ENCODE peak calls at places on chromosomes 11 and 22, in four cellular contexts. N, U, G and C are unnamed samples.
A peak's percentile ranks its signal among the peaks of the same experiment; 100 is the strongest.

GRCh38 chr11:17479284-17480214 is 2.9 kb upstream of the ABCC8 start:
- DNase-seq in N (no peak), U (peak; percentile 25), G (no peak), C (no peak)

GRCh38 chr11:2525166-2525861 is 80.5 kb downstream of the KCNQ1 start:
- DNase-seq in N (no peak), U (no peak), G (no peak), C (peak; percentile 11)

GRCh38 chr11:57426439-57426753 is 525 bp downstream of the SLC43A3 start:
- DNase-seq in N (no peak), U (no peak), G (no peak), C (no peak)

GRCh38 chr11:44015624-44016007 is 32.2 kb upstream of the ACCSL start:
- DNase-seq in N (no peak), U (no peak), G (no peak), C (no peak)

GRCh38 chr11:125348704-125349635 is 147.1 kb downstream of the FEZ1 start:
- DNase-seq in N (peak; percentile 59), U (no peak), G (no peak), C (peak; percentile 55)

GRCh38 chr11:103228807-103229206 is 119.6 kb downstream of the DYNC2H1 start:
- DNase-seq in N (no peak), U (no peak), G (no peak), C (no peak)

GRCh38 chr22:24180316-24181087 is 785 bp upstream of the SUSD2 start:
- DNase-seq in N (no peak), U (no peak), G (no peak), C (no peak)

GRCh38 chr22:33337524-33337923 is 279.3 kb upstream of the SYN3 start:
- DNase-seq in N (no peak), U (no peak), G (no peak), C (no peak)

GRCh38 chr11:118975771-118976709 is 4.5 kb downstream of the FOXR1 start:
- DNase-seq in N (no peak), U (no peak), G (no peak), C (no peak)

GRCh38 chr11:16871368-16871767 is 132.9 kb downstream of the C11orf58 start:
- DNase-seq in N (no peak), U (no peak), G (no peak), C (no peak)

GRCh38 chr11:8917157-8917820 is 6.3 kb downstream of the AKIP1 start:
- DNase-seq in N (no peak), U (no peak), G (no peak), C (no peak)

GRCh38 chr11:75476716-75477613 is 44.0 kb upstream of the KLHL35 start:
- DNase-seq in N (no peak), U (no peak), G (no peak), C (no peak)

GRCh38 chr11:2521081-2521480 is 76.3 kb downstream of the KCNQ1 start:
- DNase-seq in N (no peak), U (no peak), G (no peak), C (no peak)

GRCh38 chr11:48125866-48126265 is 90.7 kb upstream of the OR4B1 start:
- DNase-seq in N (no peak), U (no peak), G (no peak), C (no peak)

GRCh38 chr11:64254326-64254725 is 3.0 kb downstream of the PLCB3 start:
- DNase-seq in N (no peak), U (no peak), G (no peak), C (no peak)

GRCh38 chr11:59243633-59244032 is 30.9 kb upstream of the MPEG1 start:
- DNase-seq in N (no peak), U (no peak), G (no peak), C (no peak)

GRCh38 chr22:37643225-37643847 is 3.9 kb downstream of the SH3BP1 start:
- DNase-seq in N (peak; percentile 87), U (no peak), G (no peak), C (peak; percentile 87)

GRCh38 chr11:62707277-62707771 is at the start of the genes BSCL2 and GNG3:
- DNase-seq in N (no peak), U (peak; percentile 96), G (no peak), C (no peak)

GRCh38 chr11:13962562-13963168 is at the start of gene SPON1:
- DNase-seq in N (peak; percentile 30), U (no peak), G (no peak), C (peak; percentile 18)

GRCh38 chr22:29475550-29475949 is 4.5 kb upstream of the NEFH start:
- DNase-seq in N (no peak), U (no peak), G (peak; percentile 20), C (no peak)

GRCh38 chr11:9823439-9823838 is 159.6 kb downstream of the SWAP70 start:
- DNase-seq in N (no peak), U (no peak), G (no peak), C (no peak)

GRCh38 chr11:121459413-121460041 is 6.8 kb upstream of the SORL1-AS1 start:
- DNase-seq in N (no peak), U (no peak), G (no peak), C (no peak)
- TF ChIP-seq TAF1 in N (no peak), U (no peak), G (no peak), C (no peak)

DNA sequence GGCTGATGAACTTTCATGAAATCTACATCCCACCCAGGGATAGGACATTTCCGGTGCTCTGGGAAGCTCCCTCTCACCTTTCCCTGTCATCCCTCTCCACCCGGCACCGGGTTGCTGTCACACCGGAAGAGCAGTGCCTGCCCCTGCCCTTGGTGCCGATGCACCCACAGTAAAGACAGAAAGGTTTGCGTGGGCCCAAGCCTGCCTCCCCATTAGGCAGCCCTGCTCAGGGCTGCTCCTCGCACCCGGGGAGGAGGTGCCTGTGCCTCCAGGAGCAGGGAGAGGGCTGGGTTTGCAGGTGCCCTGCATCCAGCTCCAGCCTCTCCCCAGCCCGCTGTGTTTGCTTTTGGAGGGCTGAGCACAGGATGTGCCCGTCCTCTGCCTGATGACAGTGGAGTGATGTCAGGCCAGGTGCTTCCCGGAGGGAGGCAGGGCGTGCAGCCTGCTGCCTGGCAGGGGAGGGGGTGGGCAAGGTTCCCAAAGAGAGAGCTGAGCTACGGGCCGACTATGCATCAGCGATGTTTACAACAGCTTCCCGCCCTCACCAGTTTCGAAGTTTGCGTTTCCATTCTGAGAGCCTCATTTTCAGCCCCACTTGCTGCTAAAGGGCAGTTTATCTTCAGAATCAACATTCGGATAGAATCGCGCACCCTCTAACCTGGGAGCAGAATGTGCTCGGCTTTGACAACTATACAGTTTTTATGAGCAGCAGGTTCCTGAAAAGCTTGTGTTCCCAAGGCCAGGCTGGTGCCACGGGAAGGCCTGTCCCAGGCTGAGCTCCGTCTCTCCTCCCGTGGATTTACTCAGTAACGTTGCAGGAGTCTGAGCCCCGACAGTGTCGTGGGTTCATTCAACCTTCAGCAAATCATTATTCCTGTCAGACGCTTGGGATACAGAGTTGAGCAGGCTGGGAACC is 83.2 kb upstream of the CLDN5 start:
- DNase-seq in N (no peak), U (no peak), G (no peak), C (no peak)
- TF ChIP-seq POLR2A in N (no peak), U (no peak), G (no peak), C (no peak)

DNA sequence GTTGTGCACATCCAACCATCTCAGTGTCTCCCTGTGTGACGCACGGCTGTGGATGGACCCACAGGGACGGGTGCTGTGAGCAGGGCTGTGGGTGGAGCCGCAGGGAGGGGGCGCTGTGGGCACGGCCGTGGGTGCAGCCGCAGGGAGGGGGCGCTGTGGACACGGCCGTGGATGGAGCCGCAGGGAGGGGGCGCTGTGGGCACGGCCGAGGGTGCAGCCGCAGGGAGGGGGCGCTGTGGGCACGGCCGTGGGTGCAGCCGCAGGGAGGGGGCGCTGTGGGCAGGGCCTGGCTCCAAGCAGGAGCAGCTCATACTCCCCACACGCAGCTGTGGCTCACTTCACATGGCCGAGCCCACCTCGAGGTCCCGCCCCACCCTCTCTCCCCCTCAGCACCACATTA is 6.0 kb upstream of the MAPK11 start:
- DNase-seq in N (peak; percentile 89), U (no peak), G (peak; percentile 66), C (peak; percentile 80)
- TF ChIP-seq POLR2AphosphoS5 in N (no peak), U (peak; percentile 85), G (no peak), C (no peak)

GRCh38 chr11:73334244-73335203 is 26.4 kb downstream of the ARHGEF17 start:
- DNase-seq in N (no peak), U (no peak), G (no peak), C (no peak)

GRCh38 chr11:73333626-73334199 is 25.6 kb downstream of the ARHGEF17 start:
- DNase-seq in N (no peak), U (no peak), G (no peak), C (no peak)

GRCh38 chr11:73333173-73333572 is 25.1 kb downstream of the ARHGEF17 start:
- DNase-seq in N (no peak), U (no peak), G (no peak), C (no peak)

GRCh38 chr11:73338279-73338678 is 30.2 kb downstream of the ARHGEF17 start:
- DNase-seq in N (no peak), U (no peak), G (no peak), C (no peak)

DNA sequence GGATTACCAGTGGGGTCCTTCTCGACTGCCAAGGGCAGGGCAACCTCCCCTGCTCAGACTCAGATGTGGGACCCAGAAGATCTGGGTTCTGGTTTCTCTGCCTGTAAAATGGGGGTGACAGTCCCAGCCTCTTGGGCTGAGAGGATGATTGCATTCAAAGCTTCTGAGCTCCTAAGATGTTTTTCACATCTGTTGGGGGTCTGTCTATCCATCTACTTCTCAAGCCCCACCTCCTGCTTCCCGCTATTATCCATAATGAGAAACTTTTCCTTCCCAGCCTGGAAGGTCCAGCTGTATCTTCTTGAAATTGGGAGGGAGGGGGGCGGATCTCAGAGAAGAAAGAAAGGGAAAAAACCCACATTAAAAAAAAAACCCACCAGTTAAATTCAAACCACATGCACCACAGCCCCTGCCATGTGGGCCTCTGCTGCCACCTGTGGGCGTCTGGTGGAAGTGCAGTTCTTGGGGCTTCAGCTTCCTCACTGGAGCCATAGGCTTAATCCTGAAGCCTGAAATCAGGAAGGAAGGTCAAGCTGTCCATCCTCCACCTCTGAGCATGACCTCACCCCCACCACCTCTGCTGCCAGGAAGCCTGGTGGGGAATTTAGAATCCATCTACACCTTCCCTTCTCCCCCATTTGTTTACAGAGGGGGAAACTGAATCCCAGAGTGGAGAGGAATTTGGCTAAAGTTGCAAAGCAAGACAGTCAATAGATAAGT is 27.3 kb downstream of the ARHGEF17 start:
- DNase-seq in N (peak; percentile 74), U (no peak), G (no peak), C (peak; percentile 68)
- TF ChIP-seq TAF1 in N (no peak), U (no peak), G (no peak), C (no peak)

DNA sequence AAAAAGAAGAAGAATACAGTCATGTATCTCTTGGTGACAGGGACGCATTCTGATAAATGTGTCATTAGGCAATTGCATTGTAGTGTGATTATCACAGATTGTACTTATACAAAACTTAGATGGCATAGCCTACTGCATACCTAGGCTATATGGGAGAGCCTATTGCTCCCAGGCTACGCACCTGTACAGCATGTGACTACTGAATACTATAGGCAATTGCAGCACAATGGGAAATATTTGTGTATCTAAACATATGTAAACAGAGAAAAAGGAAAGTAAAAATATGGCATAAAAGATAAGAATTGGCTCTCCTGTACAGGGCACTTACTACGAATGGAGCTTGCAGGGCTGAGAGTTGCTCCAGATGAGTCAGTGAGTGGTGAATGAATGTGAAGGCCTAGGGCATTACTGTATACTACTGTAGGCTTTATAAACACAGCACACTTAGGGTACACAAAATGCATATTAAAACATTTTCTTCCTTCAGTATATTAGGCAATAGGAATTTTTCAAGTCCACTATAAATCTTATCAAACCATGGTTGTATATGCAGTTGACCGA is 13.2 kb downstream of the APOL6 start:
- DNase-seq in N (no peak), U (no peak), G (no peak), C (no peak)
- TF ChIP-seq POLR2A in N (no peak), U (no peak), G (no peak), C (no peak)

GRCh38 chr22:20111045-20111688 is 4.7 kb upstream of the RANBP1 start:
- DNase-seq in N (peak; percentile 66), U (no peak), G (no peak), C (peak; percentile 58)
- TF ChIP-seq POLR2AphosphoS5 in N (peak; percentile 71), U (peak; percentile 78), G (no peak), C (peak; percentile 88)

GRCh38 chr22:41382610-41383009 is 868 bp downstream of the TEF start:
- DNase-seq in N (no peak), U (no peak), G (no peak), C (no peak)
- TF ChIP-seq TAF1 in N (no peak), U (no peak), G (no peak), C (no peak)